ENCODE peak calls at places on chromosomes 1 and 21, in six cellular contexts. One of them, this sample, is unnamed.

GRCh38 chr1:185559684-185560310 is 174.4 kb upstream of the HMCN1 start:
- DNase-seq in neuronal stem cell: peak; percentile 4
- DNase-seq in adipocyte: peak; percentile 22
- DNase-seq in keratinocyte: no peak
- DNase-seq in colonic mucosa: peak; percentile 49
- DNase-seq in IMR-90: peak; percentile 46
- DNase-seq in this sample: peak; percentile 81

GRCh38 chr1:167202049-167202448 is 18.6 kb upstream of the POU2F1 start:
- DNase-seq in IMR-90: no peak
- DNase-seq in adipocyte: no peak
- DNase-seq in keratinocyte: no peak
- DNase-seq in colonic mucosa: no peak
- DNase-seq in neuronal stem cell: no peak
- DNase-seq in this sample: peak; percentile 66

GRCh38 chr1:199064971-199065370 is 426.1 kb downstream of the PTPRC start:
- DNase-seq in IMR-90: no peak
- DNase-seq in adipocyte: no peak
- DNase-seq in keratinocyte: no peak
- DNase-seq in colonic mucosa: no peak
- DNase-seq in neuronal stem cell: no peak
- DNase-seq in this sample: no peak

GRCh38 chr1:13623021-13623637 is 39.5 kb downstream of the PDPN start:
- DNase-seq in neuronal stem cell: no peak
- DNase-seq in adipocyte: no peak
- DNase-seq in colonic mucosa: no peak
- DNase-seq in IMR-90: no peak
- DNase-seq in keratinocyte: no peak
- DNase-seq in this sample: no peak

GRCh38 chr1:234474375-234474774 is 4.6 kb downstream of the TARBP1 start:
- DNase-seq in adipocyte: peak; percentile 28
- DNase-seq in IMR-90: peak; percentile 55
- DNase-seq in neuronal stem cell: no peak
- DNase-seq in keratinocyte: no peak
- DNase-seq in colonic mucosa: no peak
- DNase-seq in this sample: no peak

GRCh38 chr1:62321438-62321837 is 2.2 kb upstream of the KANK4 start:
- DNase-seq in neuronal stem cell: no peak
- DNase-seq in adipocyte: peak; percentile 86
- DNase-seq in keratinocyte: peak; percentile 82
- DNase-seq in colonic mucosa: no peak
- DNase-seq in IMR-90: peak; percentile 42
- DNase-seq in this sample: no peak

GRCh38 chr1:78095618-78096416 is 50.1 kb downstream of the GIPC2 start:
- DNase-seq in adipocyte: peak; percentile 79
- DNase-seq in neuronal stem cell: no peak
- DNase-seq in keratinocyte: no peak
- DNase-seq in IMR-90: peak; percentile 71
- DNase-seq in colonic mucosa: no peak
- DNase-seq in this sample: no peak

GRCh38 chr1:169107673-169108160 is 1.2 kb downstream of the ATP1B1 start:
- DNase-seq in colonic mucosa: peak; percentile 38
- DNase-seq in neuronal stem cell: no peak
- DNase-seq in IMR-90: peak; percentile 62
- DNase-seq in keratinocyte: no peak
- DNase-seq in adipocyte: peak; percentile 46
- DNase-seq in this sample: no peak

GRCh38 chr21:29218749-29219148 is 80.0 kb upstream of the BACH1 start:
- DNase-seq in IMR-90: no peak
- DNase-seq in adipocyte: no peak
- DNase-seq in neuronal stem cell: no peak
- DNase-seq in keratinocyte: no peak
- DNase-seq in colonic mucosa: peak; percentile 67
- DNase-seq in this sample: no peak

GRCh38 chr1:215890438-215890837 is 323.3 kb downstream of the KCTD3 start:
- DNase-seq in neuronal stem cell: no peak
- DNase-seq in IMR-90: no peak
- DNase-seq in keratinocyte: no peak
- DNase-seq in adipocyte: no peak
- DNase-seq in colonic mucosa: no peak
- DNase-seq in this sample: no peak

GRCh38 chr1:87795615-87796337 is 467.1 kb downstream of the LMO4 start:
- DNase-seq in IMR-90: peak; percentile 15
- DNase-seq in adipocyte: no peak
- DNase-seq in keratinocyte: no peak
- DNase-seq in neuronal stem cell: no peak
- DNase-seq in colonic mucosa: peak; percentile 30
- DNase-seq in this sample: no peak

GRCh38 chr1:190170321-190170720 is 307.3 kb downstream of the BRINP3 start:
- DNase-seq in adipocyte: peak; percentile 45
- DNase-seq in neuronal stem cell: no peak
- DNase-seq in colonic mucosa: no peak
- DNase-seq in IMR-90: peak; percentile 85
- DNase-seq in keratinocyte: no peak
- DNase-seq in this sample: no peak

GRCh38 chr1:116239916-116240315 is 128.7 kb downstream of the MAB21L3 start:
- DNase-seq in colonic mucosa: no peak
- DNase-seq in adipocyte: no peak
- DNase-seq in neuronal stem cell: no peak
- DNase-seq in IMR-90: no peak
- DNase-seq in keratinocyte: no peak
- DNase-seq in this sample: no peak

GRCh38 chr1:119136401-119136800 is 4.1 kb downstream of the WARS2 start:
- DNase-seq in keratinocyte: no peak
- DNase-seq in neuronal stem cell: no peak
- DNase-seq in colonic mucosa: no peak
- DNase-seq in IMR-90: peak; percentile 54
- DNase-seq in adipocyte: peak; percentile 48
- DNase-seq in this sample: no peak

GRCh38 chr1:1777950-1778826 is at the start of gene NADK:
- DNase-seq in colonic mucosa: peak; percentile 64
- DNase-seq in adipocyte: peak; percentile 86
- DNase-seq in keratinocyte: no peak
- DNase-seq in IMR-90: peak; percentile 35
- DNase-seq in neuronal stem cell: peak; percentile 63
- DNase-seq in this sample: peak; percentile 90

GRCh38 chr1:14143777-14144176 is 443.8 kb downstream of the PRDM2 start:
- DNase-seq in colonic mucosa: no peak
- DNase-seq in keratinocyte: no peak
- DNase-seq in adipocyte: no peak
- DNase-seq in IMR-90: no peak
- DNase-seq in neuronal stem cell: no peak
- DNase-seq in this sample: no peak

GRCh38 chr1:44036409-44037111 is 5.3 kb upstream of the SLC6A9 start:
- DNase-seq in adipocyte: peak; percentile 84
- DNase-seq in colonic mucosa: peak; percentile 85
- DNase-seq in keratinocyte: peak; percentile 21
- DNase-seq in neuronal stem cell: peak; percentile 60
- DNase-seq in IMR-90: peak; percentile 61
- DNase-seq in this sample: peak; percentile 89

GRCh38 chr21:31781737-31782136 is 49.8 kb upstream of the SCAF4 start:
- DNase-seq in adipocyte: peak; percentile 40
- DNase-seq in IMR-90: peak; percentile 53
- DNase-seq in keratinocyte: no peak
- DNase-seq in neuronal stem cell: no peak
- DNase-seq in colonic mucosa: peak; percentile 30
- DNase-seq in this sample: peak; percentile 56

GRCh38 chr1:109628540-109629321 is 9.1 kb downstream of the AMPD2 start:
- DNase-seq in adipocyte: no peak
- DNase-seq in neuronal stem cell: no peak
- DNase-seq in IMR-90: peak; percentile 59
- DNase-seq in colonic mucosa: peak; percentile 22
- DNase-seq in keratinocyte: no peak
- DNase-seq in this sample: no peak

GRCh38 chr1:180213401-180214177 is 16.5 kb upstream of the LHX4 start:
- DNase-seq in adipocyte: no peak
- DNase-seq in IMR-90: no peak
- DNase-seq in neuronal stem cell: no peak
- DNase-seq in colonic mucosa: no peak
- DNase-seq in keratinocyte: no peak
- DNase-seq in this sample: no peak

GRCh38 chr1:181284978-181285377 is 196.5 kb downstream of the IER5 start:
- DNase-seq in keratinocyte: no peak
- DNase-seq in neuronal stem cell: no peak
- DNase-seq in adipocyte: no peak
- DNase-seq in IMR-90: no peak
- DNase-seq in colonic mucosa: no peak
- DNase-seq in this sample: no peak

GRCh38 chr1:55572878-55573734 is 357.9 kb upstream of the USP24 start:
- DNase-seq in adipocyte: peak; percentile 36
- DNase-seq in colonic mucosa: no peak
- DNase-seq in IMR-90: peak; percentile 79
- DNase-seq in keratinocyte: peak; percentile 13
- DNase-seq in neuronal stem cell: no peak
- DNase-seq in this sample: no peak

GRCh38 chr1:40774266-40774998 is 9.2 kb upstream of the KCNQ4 start:
- DNase-seq in IMR-90: peak; percentile 20
- DNase-seq in neuronal stem cell: peak; percentile 53
- DNase-seq in keratinocyte: no peak
- DNase-seq in adipocyte: peak; percentile 39
- DNase-seq in colonic mucosa: peak; percentile 63
- DNase-seq in this sample: peak; percentile 80

GRCh38 chr21:45050786-45051489 is 23.4 kb upstream of the ADARB1 start:
- DNase-seq in adipocyte: no peak
- DNase-seq in neuronal stem cell: no peak
- DNase-seq in colonic mucosa: no peak
- DNase-seq in keratinocyte: no peak
- DNase-seq in IMR-90: peak; percentile 100
- DNase-seq in this sample: no peak

GRCh38 chr1:19028546-19029129 is 72.2 kb upstream of the IFFO2 start:
- DNase-seq in adipocyte: no peak
- DNase-seq in IMR-90: no peak
- DNase-seq in keratinocyte: no peak
- DNase-seq in neuronal stem cell: no peak
- DNase-seq in colonic mucosa: no peak
- DNase-seq in this sample: no peak

DNA sequence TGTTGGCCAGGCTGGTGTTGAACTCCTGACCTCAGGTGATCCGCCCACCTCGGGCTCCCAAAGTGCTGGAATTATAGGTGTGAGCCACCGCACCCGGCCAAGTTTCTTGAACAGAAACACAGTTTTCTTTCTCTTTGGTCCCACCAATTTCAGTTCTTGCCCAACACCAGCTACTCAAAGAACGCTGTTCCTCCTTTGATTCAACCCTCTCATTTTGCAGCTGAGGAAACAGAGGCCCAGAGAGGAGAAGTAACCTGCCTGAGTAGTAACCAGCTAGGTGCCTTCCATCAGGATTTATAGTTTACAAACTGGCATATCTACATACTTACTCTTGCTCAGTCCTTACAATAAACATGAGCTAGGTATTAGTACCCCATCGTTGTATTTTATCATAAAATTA is 119.9 kb downstream of the SYF2 start:
- DNase-seq in colonic mucosa: no peak
- DNase-seq in keratinocyte: no peak
- DNase-seq in neuronal stem cell: no peak
- DNase-seq in adipocyte: no peak
- DNase-seq in IMR-90: no peak
- DNase-seq in this sample: no peak
- H3K4me1 ChIP-seq in colonic mucosa: no peaks in the 10 kb centered on the region
- H3K4me1 ChIP-seq in keratinocyte: no peaks in the 10 kb centered on the region
- H3K4me1 ChIP-seq in neuronal stem cell: no peaks in the 10 kb centered on the region
- H3K4me1 ChIP-seq in adipocyte: no peaks in the 10 kb centered on the region
- H3K4me1 ChIP-seq in IMR-90: peaks cover under 1% of the 10 kb centered on the region
- H3K4me1 ChIP-seq in this sample: no peaks in the 10 kb centered on the region

DNA sequence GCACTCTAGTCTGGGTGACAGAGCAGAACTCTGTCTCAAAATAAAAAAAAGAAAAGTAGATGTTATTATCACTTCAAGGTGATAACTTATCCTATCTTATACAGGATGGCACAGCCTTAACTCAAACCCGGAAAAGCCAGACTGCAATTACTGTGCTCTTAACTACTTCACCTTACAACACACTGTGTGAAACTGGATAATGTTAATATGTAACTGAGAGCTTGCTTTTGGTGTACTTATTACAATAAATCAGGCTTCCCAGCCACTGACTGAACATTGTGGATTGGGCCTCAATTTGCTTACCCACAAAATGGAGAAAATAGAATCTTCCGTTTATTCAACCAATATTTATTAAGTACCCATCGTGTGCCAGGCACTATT is 1.4 kb downstream of the ORC1 start:
- DNase-seq in keratinocyte: no peak
- DNase-seq in adipocyte: no peak
- DNase-seq in colonic mucosa: peak; percentile 33
- DNase-seq in IMR-90: no peak
- DNase-seq in neuronal stem cell: no peak
- DNase-seq in this sample: no peak
- H3K9ac ChIP-seq in keratinocyte: peak overlapping the region; percentile 82
- H3K9ac ChIP-seq in adipocyte: no peak overlapping the region
- H3K9ac ChIP-seq in colonic mucosa: no peak overlapping the region
- H3K9ac ChIP-seq in IMR-90: peak overlapping the region; percentile 36
- H3K9ac ChIP-seq in neuronal stem cell: no peak overlapping the region
- H3K9ac ChIP-seq in this sample: peak overlapping the region; percentile 88

GRCh38 chr1:46621930-46622329 is 5.3 kb upstream of the MOB3C start:
- DNase-seq in IMR-90: no peak
- DNase-seq in adipocyte: no peak
- DNase-seq in keratinocyte: no peak
- DNase-seq in neuronal stem cell: no peak
- DNase-seq in colonic mucosa: no peak
- DNase-seq in this sample: no peak

GRCh38 chr1:46617833-46618232 is 1.2 kb upstream of the MOB3C start:
- DNase-seq in keratinocyte: no peak
- DNase-seq in neuronal stem cell: no peak
- DNase-seq in IMR-90: no peak
- DNase-seq in colonic mucosa: no peak
- DNase-seq in adipocyte: no peak
- DNase-seq in this sample: no peak

GRCh38 chr1:46618746-46619415 is 2.3 kb upstream of the MOB3C start:
- DNase-seq in keratinocyte: no peak
- DNase-seq in adipocyte: no peak
- DNase-seq in IMR-90: no peak
- DNase-seq in colonic mucosa: no peak
- DNase-seq in neuronal stem cell: no peak
- DNase-seq in this sample: no peak

GRCh38 chr1:46617108-46617694 is 590 bp upstream of the MOB3C start:
- DNase-seq in IMR-90: no peak
- DNase-seq in neuronal stem cell: no peak
- DNase-seq in colonic mucosa: no peak
- DNase-seq in keratinocyte: no peak
- DNase-seq in adipocyte: no peak
- DNase-seq in this sample: no peak

GRCh38 chr1:46619656-46620055 is 3.0 kb upstream of the MOB3C start:
- DNase-seq in IMR-90: no peak
- DNase-seq in neuronal stem cell: no peak
- DNase-seq in adipocyte: no peak
- DNase-seq in colonic mucosa: no peak
- DNase-seq in keratinocyte: no peak
- DNase-seq in this sample: no peak
- H3K4me3 ChIP-seq in IMR-90: no peak overlapping the region
- H3K4me3 ChIP-seq in neuronal stem cell: no peak overlapping the region
- H3K4me3 ChIP-seq in adipocyte: no peak overlapping the region
- H3K4me3 ChIP-seq in colonic mucosa: no peak overlapping the region
- H3K4me3 ChIP-seq in keratinocyte: no peak overlapping the region
- H3K4me3 ChIP-seq in this sample: no peak overlapping the region

DNA sequence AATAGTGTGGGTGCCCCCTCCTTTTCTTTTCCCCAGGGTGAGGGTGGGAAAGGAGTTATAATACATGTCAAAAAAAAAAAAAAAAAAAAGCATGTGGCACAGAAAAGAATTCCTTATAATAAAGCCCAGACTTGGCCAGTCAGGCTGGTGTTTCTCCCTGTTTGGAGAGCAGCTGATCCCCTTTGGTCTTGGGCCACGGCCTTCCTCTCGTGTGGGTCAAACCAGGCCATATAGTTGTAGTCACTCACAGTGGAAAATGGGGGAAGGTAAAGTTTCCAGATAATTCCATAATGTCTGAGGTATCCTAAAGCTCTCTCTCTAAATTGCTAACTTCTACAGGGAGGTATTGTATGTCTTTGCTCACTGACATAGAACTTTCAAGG is 22.0 kb downstream of the CLIC6 start:
- DNase-seq in neuronal stem cell: no peak
- DNase-seq in IMR-90: no peak
- DNase-seq in colonic mucosa: no peak
- DNase-seq in adipocyte: no peak
- DNase-seq in keratinocyte: no peak
- DNase-seq in this sample: no peak
- H3K4me1 ChIP-seq in neuronal stem cell: no peaks in the 10 kb centered on the region
- H3K4me1 ChIP-seq in IMR-90: no peaks in the 10 kb centered on the region
- H3K4me1 ChIP-seq in colonic mucosa: peaks cover 9% of the 10 kb centered on the region
- H3K4me1 ChIP-seq in adipocyte: peaks cover 73% of the 10 kb centered on the region
- H3K4me1 ChIP-seq in keratinocyte: no peaks in the 10 kb centered on the region
- H3K4me1 ChIP-seq in this sample: no peaks in the 10 kb centered on the region